ENCODE peak calls at places on chromosomes 1 and 21, in ten cellular contexts. Y is choroid plexus epithelial cell, L is HL-60, Q is Calu3, R is A549, M is SK-MEL-5, W is ACHN, Z is astrocyte of the cerebellum, U is PC-9, V is non-pigmented ciliary epithelial cell. C is an unnamed sample.
A peak's percentile ranks its signal among the peaks of the same experiment; 100 is the strongest.

GRCh38 chr1:211579434-211580302 is 707 bp upstream of the SLC30A1 start:
- DNase-seq in Y (no peak), L (peak; percentile 55), Q (peak; percentile 82), R (peak; percentile 56), M (peak; percentile 51), W (peak; percentile 58), Z (no peak), U (peak; percentile 79), V (no peak), C (peak; percentile 25)

GRCh38 chr1:4306559-4307467 is 347.6 kb upstream of the AJAP1 start:
- DNase-seq in Y (no peak), L (no peak), Q (no peak), R (no peak), M (no peak), W (no peak), Z (no peak), U (no peak), V (no peak), C (no peak)

GRCh38 chr1:12249748-12250147 is 19.9 kb downstream of the VPS13D start:
- DNase-seq in Y (no peak), L (no peak), Q (no peak), R (no peak), M (no peak), W (no peak), Z (no peak), U (no peak), V (no peak), C (no peak)

GRCh38 chr21:33815153-33815707 is 100.4 kb downstream of the ATP5PO start:
- DNase-seq in Y (no peak), L (no peak), Q (no peak), R (no peak), M (no peak), W (no peak), Z (no peak), U (no peak), V (no peak), C (no peak)

GRCh38 chr1:44812822-44813543 is 4.7 kb downstream of the BTBD19 start:
- DNase-seq in Y (peak; percentile 37), L (no peak), Q (no peak), R (no peak), M (no peak), W (no peak), Z (no peak), U (no peak), V (no peak), C (no peak)

GRCh38 chr1:222464841-222465210 is 83.1 kb downstream of the HHIPL2 start:
- DNase-seq in Y (peak; percentile 84), L (peak; percentile 42), Q (peak; percentile 58), R (peak; percentile 64), M (peak; percentile 83), W (peak; percentile 72), Z (no peak), U (no peak), V (no peak), C (no peak)

GRCh38 chr1:61318319-61319125 is 236.2 kb downstream of the NFIA start:
- DNase-seq in Y (peak; percentile 81), L (no peak), Q (no peak), R (no peak), M (no peak), W (no peak), Z (peak; percentile 40), U (no peak), V (no peak), C (no peak)

GRCh38 chr1:161119017-161119378 is 1.1 kb downstream of the NIT1 start:
- DNase-seq in Y (peak; percentile 36), L (no peak), Q (no peak), R (no peak), M (no peak), W (no peak), Z (no peak), U (no peak), V (no peak), C (no peak)

GRCh38 chr1:206583461-206584264 is 28.6 kb downstream of the EIF2D start:
- DNase-seq in Y (peak; percentile 84), L (peak; percentile 49), Q (peak; percentile 85), R (peak; percentile 72), M (peak; percentile 73), W (peak; percentile 70), Z (peak; percentile 29), U (peak; percentile 64), V (no peak), C (no peak)

GRCh38 chr1:91829293-91830153 is 56.4 kb downstream of the TGFBR3 start:
- DNase-seq in Y (no peak), L (no peak), Q (no peak), R (no peak), M (no peak), W (no peak), Z (no peak), U (no peak), V (no peak), C (no peak)

GRCh38 chr1:26913754-26914619 is at the start of gene NR0B2:
- DNase-seq in Y (no peak), L (no peak), Q (peak; percentile 51), R (no peak), M (no peak), W (no peak), Z (no peak), U (peak; percentile 37), V (no peak), C (peak; percentile 41)

GRCh38 chr1:8169364-8170058 is 143.4 kb upstream of the ERRFI1 start:
- DNase-seq in Y (peak; percentile 96), L (no peak), Q (peak; percentile 58), R (peak; percentile 69), M (peak; percentile 38), W (peak; percentile 77), Z (peak; percentile 78), U (peak; percentile 25), V (peak; percentile 68), C (peak; percentile 71)

GRCh38 chr1:46343351-46343695 is 2.7 kb downstream of the NSUN4 start:
- DNase-seq in Y (no peak), L (no peak), Q (no peak), R (no peak), M (no peak), W (no peak), Z (no peak), U (no peak), V (no peak), C (no peak)